ENCODE peak calls at places on chromosome 3, in ten cellular contexts. E is SW 1271, Z is EH, D is NCI-H1092 treated with DMSO at 0.1 percent for 48 hours, F is GM19239, I is A549, L is RWPE1, W is epithelial cell of proximal tubule, K is ureter, A is T-helper 1 cell. O is an unnamed sample.

GRCh38 chr3:73668366-73668765 is 43.6 kb upstream of the PDZRN3 start:
- DNase-seq in K (no peak), D (no peak), Z (peak), A (no peak), I (no peak), W (no peak), L (no peak), F (no peak), E (no peak), O (no peak)

GRCh38 chr3:157135671-157136396 is 24.1 kb downstream of the CCNL1 start:
- DNase-seq in K (no peak), I (peak), W (no peak), Z (peak), D (no peak), E (no peak), F (no peak), A (no peak), L (no peak), O (no peak)

GRCh38 chr3:65190111-65190510 is 502.3 kb upstream of the ADAMTS9 start:
- DNase-seq in F (no peak), L (no peak), I (no peak), Z (no peak), D (no peak), A (no peak), E (no peak), W (no peak), K (no peak), O (no peak)

GRCh38 chr3:127486337-127486944 is 104.1 kb downstream of the TPRA1 start:
- DNase-seq in W (no peak), E (no peak), D (no peak), F (no peak), L (no peak), Z (no peak), K (peak), A (no peak), I (no peak), O (no peak)

GRCh38 chr3:151909720-151910405 is 36.4 kb downstream of the SUCNR1 start:
- DNase-seq in W (no peak), L (no peak), A (no peak), I (no peak), E (no peak), Z (peak), D (no peak), K (no peak), F (no peak), O (no peak)

GRCh38 chr3:48190911-48191310 is 2.7 kb upstream of the CDC25A start:
- DNase-seq in Z (no peak), F (no peak), E (no peak), W (no peak), D (no peak), I (no peak), A (no peak), L (no peak), K (no peak), O (no peak)

GRCh38 chr3:13574798-13575451 is 26.0 kb downstream of the FBLN2 start:
- DNase-seq in I (no peak), Z (peak), D (no peak), L (no peak), K (no peak), E (no peak), W (no peak), A (no peak), F (no peak), O (no peak)

GRCh38 chr3:76582632-76583378 is 457.1 kb upstream of the ROBO2 start:
- DNase-seq in D (no peak), K (no peak), L (no peak), F (no peak), Z (no peak), I (no peak), E (no peak), A (no peak), W (no peak), O (no peak)

GRCh38 chr3:161316006-161316689 is 55.2 kb downstream of the SPTSSB start:
- DNase-seq in D (no peak), A (no peak), K (peak), I (peak), F (no peak), W (no peak), E (no peak), L (peak), Z (peak), O (no peak)